ENCODE peak calls at places on chromosomes 1 and 21, in six cellular contexts. One of them, this sample, is unnamed.
A peak's percentile ranks its signal among the peaks of the same experiment; 100 is the strongest.

GRCh38 chr1:215076312-215076711 is 6.2 kb upstream of the KCNK2 start:
- DNase-seq in mucosa of descending colon: peak; percentile 21
- DNase-seq in adrenal gland: no peak
- DNase-seq in heart left ventricle: no peak
- DNase-seq in BE2C: peak; percentile 19
- DNase-seq in tibial nerve: no peak
- DNase-seq in this sample: peak; percentile 73

GRCh38 chr21:27536319-27536718 is 569.4 kb upstream of the ADAMTS5 start:
- DNase-seq in mucosa of descending colon: no peak
- DNase-seq in adrenal gland: no peak
- DNase-seq in heart left ventricle: no peak
- DNase-seq in BE2C: no peak
- DNase-seq in tibial nerve: no peak
- DNase-seq in this sample: peak; percentile 73

GRCh38 chr1:161242313-161242712 is 4.3 kb upstream of the NR1I3 start:
- DNase-seq in mucosa of descending colon: no peak
- DNase-seq in adrenal gland: no peak
- DNase-seq in heart left ventricle: no peak
- DNase-seq in BE2C: no peak
- DNase-seq in tibial nerve: no peak
- DNase-seq in this sample: no peak

GRCh38 chr1:77407738-77408375 is 126.0 kb downstream of the AK5 start:
- DNase-seq in mucosa of descending colon: no peak
- DNase-seq in adrenal gland: no peak
- DNase-seq in heart left ventricle: no peak
- DNase-seq in BE2C: no peak
- DNase-seq in tibial nerve: no peak
- DNase-seq in this sample: peak; percentile 48

GRCh38 chr1:26961826-26962225 is 1.6 kb upstream of the KDF1 start:
- DNase-seq in mucosa of descending colon: no peak
- DNase-seq in adrenal gland: no peak
- DNase-seq in heart left ventricle: no peak
- DNase-seq in BE2C: no peak
- DNase-seq in tibial nerve: no peak
- DNase-seq in this sample: peak; percentile 89

GRCh38 chr1:83751602-83752001 is 247.3 kb downstream of the TTLL7 start:
- DNase-seq in mucosa of descending colon: no peak
- DNase-seq in adrenal gland: no peak
- DNase-seq in heart left ventricle: no peak
- DNase-seq in BE2C: no peak
- DNase-seq in tibial nerve: no peak
- DNase-seq in this sample: no peak

GRCh38 chr21:15437873-15438272 is 291.9 kb upstream of the USP25 start:
- DNase-seq in mucosa of descending colon: no peak
- DNase-seq in adrenal gland: no peak
- DNase-seq in heart left ventricle: no peak
- DNase-seq in BE2C: no peak
- DNase-seq in tibial nerve: no peak
- DNase-seq in this sample: peak; percentile 75

GRCh38 chr1:194289569-194290266 is 1103.3 kb upstream of the B3GALT2 start:
- DNase-seq in mucosa of descending colon: peak; percentile 28
- DNase-seq in adrenal gland: no peak
- DNase-seq in heart left ventricle: no peak
- DNase-seq in BE2C: no peak
- DNase-seq in tibial nerve: no peak
- DNase-seq in this sample: no peak

GRCh38 chr1:117572546-117572945 is 33.3 kb upstream of the TENT5C start:
- DNase-seq in mucosa of descending colon: peak; percentile 66
- DNase-seq in adrenal gland: no peak
- DNase-seq in heart left ventricle: no peak
- DNase-seq in BE2C: no peak
- DNase-seq in tibial nerve: no peak
- DNase-seq in this sample: no peak

GRCh38 chr1:43582162-43582566 is 51.5 kb downstream of the PTPRF start:
- DNase-seq in mucosa of descending colon: peak; percentile 52
- DNase-seq in adrenal gland: peak; percentile 41
- DNase-seq in heart left ventricle: no peak
- DNase-seq in BE2C: peak; percentile 21
- DNase-seq in tibial nerve: no peak
- DNase-seq in this sample: peak; percentile 90

GRCh38 chr1:182615468-182616129 is 11.4 kb upstream of the RGS16 start:
- DNase-seq in mucosa of descending colon: no peak
- DNase-seq in adrenal gland: no peak
- DNase-seq in heart left ventricle: peak; percentile 75
- DNase-seq in BE2C: peak; percentile 62
- DNase-seq in tibial nerve: no peak
- DNase-seq in this sample: peak; percentile 52

GRCh38 chr1:182056596-182057366 is 4.7 kb downstream of the ZNF648 start:
- DNase-seq in mucosa of descending colon: peak; percentile 21
- DNase-seq in adrenal gland: no peak
- DNase-seq in heart left ventricle: no peak
- DNase-seq in BE2C: no peak
- DNase-seq in tibial nerve: no peak
- DNase-seq in this sample: no peak

GRCh38 chr1:228646717-228647522 is 88.4 kb upstream of the RHOU start:
- DNase-seq in mucosa of descending colon: peak; percentile 21
- DNase-seq in adrenal gland: no peak
- DNase-seq in heart left ventricle: peak; percentile 61
- DNase-seq in BE2C: peak; percentile 39
- DNase-seq in tibial nerve: no peak
- DNase-seq in this sample: peak; percentile 63

GRCh38 chr1:24391882-24392603 is 21.5 kb downstream of the STPG1 start:
- DNase-seq in mucosa of descending colon: peak; percentile 76
- DNase-seq in adrenal gland: peak; percentile 71
- DNase-seq in heart left ventricle: no peak
- DNase-seq in BE2C: peak; percentile 51
- DNase-seq in tibial nerve: no peak
- DNase-seq in this sample: peak; percentile 72

GRCh38 chr21:44337941-44338895 is 972 bp downstream of the CFAP410 start:
- DNase-seq in mucosa of descending colon: peak; percentile 74
- DNase-seq in adrenal gland: peak; percentile 73
- DNase-seq in heart left ventricle: peak; percentile 80
- DNase-seq in BE2C: peak; percentile 69
- DNase-seq in tibial nerve: peak; percentile 57
- DNase-seq in this sample: peak; percentile 62

GRCh38 chr1:12629521-12629956 is 11.5 kb upstream of the DHRS3 start:
- DNase-seq in mucosa of descending colon: no peak
- DNase-seq in adrenal gland: no peak
- DNase-seq in heart left ventricle: no peak
- DNase-seq in BE2C: no peak
- DNase-seq in tibial nerve: no peak
- DNase-seq in this sample: no peak

GRCh38 chr1:42379794-42380616 is 587 bp upstream of the RIMKLA start:
- DNase-seq in mucosa of descending colon: no peak
- DNase-seq in adrenal gland: peak; percentile 46
- DNase-seq in heart left ventricle: no peak
- DNase-seq in BE2C: no peak
- DNase-seq in tibial nerve: no peak
- DNase-seq in this sample: peak; percentile 17

GRCh38 chr1:246329900-246330299 is 177.2 kb downstream of the SMYD3 start:
- DNase-seq in mucosa of descending colon: no peak
- DNase-seq in adrenal gland: no peak
- DNase-seq in heart left ventricle: no peak
- DNase-seq in BE2C: no peak
- DNase-seq in tibial nerve: no peak
- DNase-seq in this sample: no peak

GRCh38 chr1:198496216-198497143 is 44.0 kb downstream of the ATP6V1G3 start:
- DNase-seq in mucosa of descending colon: no peak
- DNase-seq in adrenal gland: no peak
- DNase-seq in heart left ventricle: no peak
- DNase-seq in BE2C: no peak
- DNase-seq in tibial nerve: no peak
- DNase-seq in this sample: peak; percentile 41

GRCh38 chr1:11473635-11474034 is 5.3 kb upstream of the DISP3 start:
- DNase-seq in mucosa of descending colon: peak; percentile 8
- DNase-seq in adrenal gland: no peak
- DNase-seq in heart left ventricle: no peak
- DNase-seq in BE2C: no peak
- DNase-seq in tibial nerve: no peak
- DNase-seq in this sample: peak; percentile 4

GRCh38 chr1:107244734-107245495 is 104.1 kb downstream of the NTNG1 start:
- DNase-seq in mucosa of descending colon: no peak
- DNase-seq in adrenal gland: no peak
- DNase-seq in heart left ventricle: no peak
- DNase-seq in BE2C: no peak
- DNase-seq in tibial nerve: no peak
- DNase-seq in this sample: no peak

GRCh38 chr1:51234721-51235425 is 1.2 kb upstream of the RNF11 start:
- DNase-seq in mucosa of descending colon: peak; percentile 77
- DNase-seq in adrenal gland: peak; percentile 92
- DNase-seq in heart left ventricle: peak; percentile 71
- DNase-seq in BE2C: peak; percentile 82
- DNase-seq in tibial nerve: peak; percentile 39
- DNase-seq in this sample: peak; percentile 22

GRCh38 chr21:15932681-15933200 is 203.0 kb downstream of the USP25 start:
- DNase-seq in mucosa of descending colon: no peak
- DNase-seq in adrenal gland: no peak
- DNase-seq in heart left ventricle: no peak
- DNase-seq in BE2C: no peak
- DNase-seq in tibial nerve: no peak
- DNase-seq in this sample: no peak

GRCh38 chr1:206512521-206513180 is 5.3 kb downstream of the RASSF5 start:
- DNase-seq in mucosa of descending colon: no peak
- DNase-seq in adrenal gland: no peak
- DNase-seq in heart left ventricle: no peak
- DNase-seq in BE2C: no peak
- DNase-seq in tibial nerve: peak; percentile 9
- DNase-seq in this sample: no peak

GRCh38 chr1:206514821-206515387 is 7.6 kb downstream of the RASSF5 start:
- DNase-seq in mucosa of descending colon: no peak
- DNase-seq in adrenal gland: no peak
- DNase-seq in heart left ventricle: no peak
- DNase-seq in BE2C: no peak
- DNase-seq in tibial nerve: no peak
- DNase-seq in this sample: no peak

GRCh38 chr1:206511362-206512064 is 4.2 kb downstream of the RASSF5 start:
- DNase-seq in mucosa of descending colon: no peak
- DNase-seq in adrenal gland: no peak
- DNase-seq in heart left ventricle: no peak
- DNase-seq in BE2C: no peak
- DNase-seq in tibial nerve: peak; percentile 9
- DNase-seq in this sample: no peak

GRCh38 chr1:206510371-206510770 is 3.0 kb downstream of the RASSF5 start:
- DNase-seq in mucosa of descending colon: no peak
- DNase-seq in adrenal gland: no peak
- DNase-seq in heart left ventricle: no peak
- DNase-seq in BE2C: no peak
- DNase-seq in tibial nerve: no peak
- DNase-seq in this sample: no peak

DNA sequence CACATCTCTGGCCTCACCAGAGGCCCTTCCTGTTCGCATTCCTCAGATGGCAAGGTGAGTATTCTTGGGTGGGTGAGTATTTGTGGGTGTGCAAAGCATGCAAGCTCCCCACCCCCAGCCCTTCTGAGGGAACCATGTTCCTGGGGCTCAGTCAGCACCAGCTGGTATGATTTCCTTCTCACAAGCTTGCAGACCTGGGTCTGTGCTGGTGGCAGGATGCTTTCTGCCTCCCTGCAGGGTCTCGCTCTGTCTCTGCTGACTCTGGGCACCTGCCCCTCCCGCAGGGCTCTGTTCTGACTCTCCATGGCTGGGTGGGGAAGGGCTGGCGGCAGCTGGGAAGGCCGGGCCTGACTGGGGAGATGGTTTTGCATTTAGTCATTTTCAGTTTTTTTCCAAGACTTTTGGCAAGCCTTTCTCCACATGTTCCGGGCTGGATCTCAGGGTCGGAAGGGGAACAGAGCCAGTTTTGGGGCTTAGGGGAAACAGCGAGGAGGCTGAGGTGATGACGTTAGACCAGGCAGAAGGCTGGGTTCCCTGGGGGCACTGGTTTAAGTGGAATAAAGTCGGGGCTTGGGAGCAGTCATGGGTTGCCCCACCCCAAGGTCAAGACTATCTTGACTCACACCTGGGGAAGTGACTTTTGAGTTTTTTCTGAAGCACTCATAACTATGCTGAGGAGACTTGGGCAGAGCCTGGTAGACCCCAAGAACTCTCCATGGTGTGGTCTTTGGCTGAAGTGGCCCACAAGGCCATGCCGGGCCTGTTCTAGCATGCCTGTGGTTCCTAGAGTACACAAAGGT is 6.2 kb downstream of the RASSF5 start:
- DNase-seq in mucosa of descending colon: no peak
- DNase-seq in adrenal gland: peak; percentile 88
- DNase-seq in heart left ventricle: peak; percentile 73
- DNase-seq in BE2C: no peak
- DNase-seq in tibial nerve: peak; percentile 72
- DNase-seq in this sample: peak; percentile 92
- TF ChIP-seq CTCF in mucosa of descending colon: no peak
- TF ChIP-seq CTCF in adrenal gland: no peak
- TF ChIP-seq CTCF in heart left ventricle: no peak
- TF ChIP-seq CTCF in BE2C: no peak
- TF ChIP-seq CTCF in tibial nerve: no peak
- TF ChIP-seq CTCF in this sample: no peak

GRCh38 chr21:42231761-42232160 is 12.8 kb downstream of the ABCG1 start:
- DNase-seq in mucosa of descending colon: no peak
- DNase-seq in adrenal gland: peak; percentile 17
- DNase-seq in heart left ventricle: no peak
- DNase-seq in BE2C: no peak
- DNase-seq in tibial nerve: no peak
- DNase-seq in this sample: no peak
- H3K4me3 ChIP-seq in mucosa of descending colon: no peak overlapping the region
- H3K4me3 ChIP-seq in adrenal gland: no peak overlapping the region
- H3K4me3 ChIP-seq in heart left ventricle: no peak overlapping the region
- H3K4me3 ChIP-seq in BE2C: no peak overlapping the region
- H3K4me3 ChIP-seq in tibial nerve: no peak overlapping the region
- H3K4me3 ChIP-seq in this sample: no peak overlapping the region

GRCh38 chr1:109960745-109961094 is 23.8 kb upstream of the AHCYL1 start:
- DNase-seq in mucosa of descending colon: no peak
- DNase-seq in adrenal gland: no peak
- DNase-seq in heart left ventricle: no peak
- DNase-seq in BE2C: no peak
- DNase-seq in tibial nerve: no peak
- DNase-seq in this sample: no peak
- TF ChIP-seq CTCF in mucosa of descending colon: no peak
- TF ChIP-seq CTCF in adrenal gland: no peak
- TF ChIP-seq CTCF in heart left ventricle: no peak
- TF ChIP-seq CTCF in BE2C: no peak
- TF ChIP-seq CTCF in tibial nerve: no peak
- TF ChIP-seq CTCF in this sample: no peak

GRCh38 chr21:41763996-41764395 is 2.9 kb downstream of the RIPK4 start:
- DNase-seq in mucosa of descending colon: no peak
- DNase-seq in adrenal gland: no peak
- DNase-seq in heart left ventricle: no peak
- DNase-seq in BE2C: no peak
- DNase-seq in tibial nerve: no peak
- DNase-seq in this sample: no peak

GRCh38 chr21:41766051-41766882 is 585 bp downstream of the RIPK4 start:
- DNase-seq in mucosa of descending colon: peak; percentile 35
- DNase-seq in adrenal gland: no peak
- DNase-seq in heart left ventricle: no peak
- DNase-seq in BE2C: no peak
- DNase-seq in tibial nerve: no peak
- DNase-seq in this sample: no peak

GRCh38 chr21:41766883-41767605 is at the start of gene RIPK4:
- DNase-seq in mucosa of descending colon: peak; percentile 92
- DNase-seq in adrenal gland: no peak
- DNase-seq in heart left ventricle: peak; percentile 66
- DNase-seq in BE2C: no peak
- DNase-seq in tibial nerve: no peak
- DNase-seq in this sample: peak; percentile 47

GRCh38 chr21:41764558-41765392 is 2.1 kb downstream of the RIPK4 start:
- DNase-seq in mucosa of descending colon: no peak
- DNase-seq in adrenal gland: no peak
- DNase-seq in heart left ventricle: no peak
- DNase-seq in BE2C: no peak
- DNase-seq in tibial nerve: no peak
- DNase-seq in this sample: no peak

GRCh38 chr21:41765393-41765950 is 1.4 kb downstream of the RIPK4 start:
- DNase-seq in mucosa of descending colon: no peak
- DNase-seq in adrenal gland: no peak
- DNase-seq in heart left ventricle: no peak
- DNase-seq in BE2C: no peak
- DNase-seq in tibial nerve: no peak
- DNase-seq in this sample: no peak
- H3K4me3 ChIP-seq in mucosa of descending colon: peak overlapping the region; percentile 20
- H3K4me3 ChIP-seq in adrenal gland: no peak overlapping the region
- H3K4me3 ChIP-seq in heart left ventricle: no peak overlapping the region
- H3K4me3 ChIP-seq in BE2C: no peak overlapping the region
- H3K4me3 ChIP-seq in tibial nerve: no peak overlapping the region
- H3K4me3 ChIP-seq in this sample: no peak overlapping the region

This sample was measured in cardiac fibroblast.